ENCODE peak calls at places on chromosomes 11 and 22, in seven cellular contexts. G is HCT116, T is H1, C is K562, Y is GM12878, R is HepG2, H is SK-N-SH. M is an unnamed sample.

GRCh38 chr11:104053743-104054142 is 17.3 kb downstream of the DDI1 start:
- DNase-seq in C (no peak), G (no peak), R (no peak), H (no peak), T (no peak), Y (no peak), M (no peak)

GRCh38 chr11:118194835-118195627 is 18.6 kb upstream of the SCN2B start:
- DNase-seq in C (no peak), G (no peak), H (no peak), R (peak), T (no peak), Y (no peak), M (no peak)

GRCh38 chr11:124719534-124719933 is 20.2 kb upstream of the NRGN start:
- DNase-seq in T (no peak), R (no peak), H (no peak), C (no peak), Y (no peak), G (no peak), M (no peak)

GRCh38 chr11:60818057-60818456 is 23.9 kb upstream of the CCDC86 start:
- DNase-seq in H (no peak), C (no peak), R (no peak), G (no peak), T (no peak), Y (no peak), M (no peak)

GRCh38 chr22:33652596-33652995 is 267.7 kb downstream of the LARGE1 start:
- DNase-seq in H (no peak), Y (no peak), T (no peak), G (no peak), R (peak), C (no peak), M (no peak)

GRCh38 chr11:86069408-86070086 is 663 bp upstream of the PICALM start:
- DNase-seq in C (peak), R (peak), G (peak), Y (peak), H (peak), T (no peak), M (peak)

GRCh38 chr22:25745341-25746011 is 3.5 kb downstream of the MYO18B start:
- DNase-seq in G (no peak), R (no peak), H (no peak), Y (no peak), T (no peak), C (no peak), M (no peak)

GRCh38 chr11:133836076-133836548 is 9.2 kb downstream of the SPATA19 start:
- DNase-seq in C (no peak), Y (no peak), G (no peak), R (no peak), T (no peak), H (no peak), M (no peak)

GRCh38 chr22:36144886-36145541 is 15.5 kb downstream of the APOL3 start:
- DNase-seq in Y (no peak), R (peak), T (peak), C (no peak), G (peak), H (peak), M (peak)

GRCh38 chr11:36149538-36150242 is 139.5 kb downstream of the COMMD9 start:
- DNase-seq in T (no peak), R (peak), H (peak), G (peak), C (peak), Y (peak), M (peak)

GRCh38 chr11:9710223-9710622 is 46.3 kb downstream of the SWAP70 start:
- DNase-seq in H (no peak), C (no peak), G (no peak), R (no peak), T (no peak), Y (no peak), M (no peak)

GRCh38 chr11:9710852-9711251 is 47.0 kb downstream of the SWAP70 start:
- DNase-seq in C (no peak), T (no peak), G (no peak), R (no peak), Y (no peak), H (no peak), M (no peak)

GRCh38 chr11:9714540-9714939 is 50.7 kb downstream of the SWAP70 start:
- DNase-seq in Y (no peak), T (no peak), C (no peak), R (no peak), H (no peak), G (no peak), M (no peak)

GRCh38 chr11:9708544-9708943 is 44.7 kb downstream of the SWAP70 start:
- DNase-seq in Y (no peak), G (no peak), C (no peak), H (no peak), R (no peak), T (no peak), M (no peak)

GRCh38 chr11:9711454-9712307 is 47.8 kb downstream of the SWAP70 start:
- DNase-seq in H (no peak), C (no peak), Y (no peak), G (no peak), R (no peak), T (no peak), M (no peak)
- TF ChIP-seq JUND in H (no peak), C (no peak), Y (no peak), G (no peak), R (no peak), T (no peak), M (no peak)

GRCh38 chr11:111942826-111943225 is 5.7 kb downstream of the DIXDC1 start:
- DNase-seq in G (no peak), Y (no peak), C (no peak), R (no peak), H (no peak), T (no peak), M (no peak)
- TF ChIP-seq JUND in G (no peak), Y (no peak), C (no peak), R (no peak), H (peak), T (no peak), M (no peak)

GRCh38 chr22:50532824-50533344 is 3.1 kb upstream of the TYMP start:
- DNase-seq in C (no peak), Y (no peak), G (no peak), T (no peak), R (no peak), H (no peak), M (no peak)
- TF ChIP-seq JUND in C (no peak), Y (no peak), G (no peak), T (no peak), R (no peak), H (no peak), M (no peak)

GRCh38 chr22:29788339-29789279 is 21.4 kb downstream of the UQCR10 start:
- DNase-seq in Y (no peak), G (no peak), T (no peak), C (no peak), R (no peak), H (no peak), M (no peak)
- TF ChIP-seq JUND in Y (no peak), G (no peak), T (no peak), C (no peak), R (no peak), H (no peak), M (no peak)

DNA sequence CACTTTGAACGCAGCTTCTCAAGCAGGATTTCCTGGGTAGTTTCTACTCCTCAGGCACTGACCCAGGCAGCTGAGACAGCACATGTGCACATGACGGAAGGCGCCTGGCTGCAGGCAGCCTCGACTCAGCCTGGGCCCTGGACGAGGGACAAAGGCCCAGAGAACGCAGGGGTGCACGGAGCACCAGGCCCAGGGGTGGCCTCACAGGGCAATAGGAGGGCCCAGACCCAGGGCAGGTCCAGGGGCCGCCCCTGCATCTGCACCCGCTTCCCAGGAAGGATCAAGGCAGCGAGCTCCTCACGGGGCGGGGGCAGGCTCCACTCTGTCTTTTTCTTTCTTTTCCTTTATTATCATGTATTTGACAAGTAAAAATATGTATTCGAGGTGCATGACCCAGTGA is 208.4 kb downstream of the BRD1 start:
- DNase-seq in H (no peak), R (no peak), C (no peak), T (no peak), G (no peak), Y (no peak), M (no peak)
- TF ChIP-seq JUND in H (no peak), R (no peak), C (no peak), T (no peak), G (no peak), Y (no peak), M (no peak)

GRCh38 chr11:11882539-11882938 is 40.8 kb downstream of the USP47 start:
- DNase-seq in R (no peak), T (no peak), H (no peak), Y (no peak), C (no peak), G (no peak), M (no peak)

GRCh38 chr11:11880179-11880578 is 38.4 kb downstream of the USP47 start:
- DNase-seq in Y (no peak), T (no peak), R (no peak), G (no peak), C (no peak), H (no peak), M (no peak)

GRCh38 chr11:11884774-11885481 is 43.2 kb downstream of the USP47 start:
- DNase-seq in R (no peak), G (no peak), H (no peak), Y (peak), C (no peak), T (no peak), M (no peak)
- TF ChIP-seq JUND in R (no peak), G (no peak), H (no peak), Y (peak), C (no peak), T (no peak), M (no peak)

GRCh38 chr11:3669128-3669527 is 2.1 kb downstream of the CHRNA10 start:
- DNase-seq in Y (no peak), R (no peak), G (no peak), T (no peak), H (no peak), C (no peak), M (no peak)
- TF ChIP-seq JUND in Y (no peak), R (no peak), G (no peak), T (no peak), H (no peak), C (no peak), M (no peak)

GRCh38 chr11:33668951-33669596 is 31.6 kb downstream of the C11orf91 start:
- DNase-seq in R (no peak), Y (no peak), G (no peak), H (no peak), C (no peak), T (no peak), M (no peak)

GRCh38 chr11:33670250-33671011 is 30.2 kb downstream of the C11orf91 start:
- DNase-seq in R (no peak), T (no peak), C (no peak), Y (no peak), G (no peak), H (no peak), M (no peak)

GRCh38 chr11:33674035-33674814 is 26.4 kb downstream of the C11orf91 start:
- DNase-seq in R (no peak), H (no peak), C (no peak), G (no peak), Y (no peak), T (no peak), M (no peak)

GRCh38 chr11:33669598-33670249 is 30.9 kb downstream of the C11orf91 start:
- DNase-seq in G (no peak), T (no peak), H (no peak), C (no peak), R (no peak), Y (no peak), M (no peak)

DNA sequence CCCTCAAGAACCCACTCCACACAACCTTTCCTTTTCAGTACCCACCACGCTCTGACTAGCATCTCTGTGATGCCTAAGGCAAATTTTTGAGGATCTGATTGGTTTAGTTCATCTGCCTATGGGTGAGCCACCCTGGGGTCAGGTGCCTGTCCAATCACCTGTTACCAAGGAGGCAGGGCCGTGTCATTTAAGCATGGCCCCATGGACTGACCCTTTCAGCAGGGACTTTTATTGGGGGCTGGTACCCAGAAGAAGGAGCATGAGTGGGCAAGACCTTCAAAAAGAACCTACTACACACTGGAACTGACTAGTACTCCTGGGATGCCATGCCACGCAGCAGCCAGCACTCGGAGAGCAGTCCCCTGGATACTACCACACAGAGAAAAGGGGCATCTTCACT is 28.4 kb downstream of the C11orf91 start:
- DNase-seq in H (no peak), T (no peak), Y (no peak), R (no peak), G (no peak), C (no peak), M (peak)
- TF ChIP-seq JUND in H (no peak), T (no peak), Y (no peak), R (no peak), G (no peak), C (no peak), M (no peak)

DNA sequence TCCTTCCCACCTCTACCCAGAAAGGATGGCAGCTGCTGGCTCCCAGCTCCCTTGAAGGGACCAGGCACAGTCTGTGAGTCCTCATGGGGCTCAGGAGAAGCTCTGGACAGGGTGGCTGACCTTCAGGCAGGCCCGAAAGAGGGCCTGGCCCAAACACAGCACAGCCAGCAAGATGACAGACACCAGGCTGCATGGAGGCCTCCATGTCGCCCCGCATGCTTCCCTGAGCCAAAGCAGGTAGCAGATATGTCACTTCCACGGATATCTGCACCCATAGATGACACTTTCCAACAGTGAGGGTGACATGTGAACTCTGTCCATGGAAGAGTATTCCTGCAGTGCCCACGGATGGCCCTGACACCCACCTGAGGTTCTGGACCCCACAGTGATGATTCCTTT is 18.4 kb downstream of the EIF1AD start:
- DNase-seq in Y (no peak), H (no peak), C (no peak), R (no peak), T (no peak), G (no peak), M (no peak)
- TF ChIP-seq JUND in Y (no peak), H (no peak), C (no peak), R (no peak), T (no peak), G (no peak), M (no peak)

DNA sequence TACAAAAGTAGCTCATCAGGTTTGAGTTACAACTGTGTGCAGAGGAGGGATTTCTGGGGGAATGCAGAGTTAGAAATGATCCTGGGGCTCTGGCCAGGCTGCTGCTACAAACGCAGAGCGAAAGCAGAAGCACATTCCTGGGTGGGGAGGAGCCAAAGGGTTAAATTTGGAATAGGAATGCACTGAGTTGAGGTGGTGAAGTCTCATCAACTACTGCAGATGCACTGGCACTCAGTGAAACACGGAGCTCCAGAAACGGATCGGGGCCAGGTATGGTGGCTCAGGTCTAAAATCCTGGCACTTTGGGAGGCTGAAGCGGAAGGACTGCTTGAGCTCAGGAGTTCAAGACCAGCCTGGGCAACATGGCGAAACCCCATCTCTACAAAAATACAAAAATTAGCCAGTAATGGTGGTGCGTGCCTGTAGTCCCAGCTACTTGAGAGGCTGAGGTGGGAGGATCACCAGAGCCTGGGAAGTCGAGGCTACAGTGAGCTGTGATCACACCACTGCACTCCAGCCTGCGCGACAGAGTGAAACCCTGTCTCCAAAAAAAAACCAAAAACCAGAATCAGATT is 3.2 kb downstream of the CHKA start:
- DNase-seq in R (peak), G (no peak), Y (no peak), C (no peak), T (no peak), H (no peak), M (peak)
- TF ChIP-seq JUND in R (no peak), G (no peak), Y (no peak), C (no peak), T (no peak), H (no peak), M (no peak)

M was measured in T47D.